ENCODE peak calls at places on chromosomes 6 and 20, in five cellular contexts. M, V, Q, U and G are unnamed samples.

GRCh38 chr20:49957487-49957938 is 21.3 kb downstream of the RNF114 start:
- DNase-seq in M (no peak), V (no peak), Q (peak; percentile 18), U (no peak), G (no peak)

GRCh38 chr20:47989957-47990356 is 204.7 kb upstream of the SULF2 start:
- DNase-seq in M (no peak), V (no peak), Q (no peak), U (no peak), G (no peak)

GRCh38 chr6:39855356-39855995 is 63.3 kb downstream of the DAAM2 start:
- DNase-seq in M (no peak), V (no peak), Q (no peak), U (peak; percentile 22), G (no peak)

GRCh38 chr20:63461364-63461763 is 11.1 kb downstream of the KCNQ2 start:
- DNase-seq in M (no peak), V (peak; percentile 78), Q (peak; percentile 72), U (no peak), G (no peak)

GRCh38 chr20:1524004-1524403 is 32.8 kb upstream of the SIRPB2 start:
- DNase-seq in M (no peak), V (no peak), Q (no peak), U (no peak), G (no peak)

GRCh38 chr6:106658469-106658868 is 29.1 kb downstream of the QRSL1 start:
- DNase-seq in M (no peak), V (no peak), Q (no peak), U (peak; percentile 5), G (no peak)

GRCh38 chr6:127635091-127635490 is 58.1 kb downstream of the C6orf58 start:
- DNase-seq in M (no peak), V (no peak), Q (no peak), U (no peak), G (no peak)

GRCh38 chr6:41967312-41968287 is 26.0 kb upstream of the CCND3 start:
- DNase-seq in M (no peak), V (no peak), Q (no peak), U (peak; percentile 30), G (peak; percentile 66)

GRCh38 chr6:126657556-126658129 is 317.7 kb downstream of the CENPW start:
- DNase-seq in M (no peak), V (peak; percentile 33), Q (no peak), U (peak; percentile 44), G (peak; percentile 51)

GRCh38 chr20:64035066-64035932 is 683 bp upstream of the C20orf204 start:
- DNase-seq in M (no peak), V (no peak), Q (no peak), U (no peak), G (no peak)

GRCh38 chr20:36207602-36208001 is 28.7 kb upstream of the AAR2 start:
- DNase-seq in M (no peak), V (no peak), Q (no peak), U (no peak), G (no peak)

GRCh38 chr6:167226791-167227190 is 64.3 kb upstream of the UNC93A start:
- DNase-seq in M (no peak), V (no peak), Q (no peak), U (no peak), G (no peak)

GRCh38 chr20:22322513-22322912 is 261.9 kb downstream of the FOXA2 start:
- DNase-seq in M (no peak), V (no peak), Q (no peak), U (no peak), G (no peak)

GRCh38 chr6:72535124-72535523 is 86.7 kb upstream of the KCNQ5 start:
- DNase-seq in M (no peak), V (no peak), Q (no peak), U (no peak), G (no peak)

GRCh38 chr6:106939208-106939607 is 35.3 kb downstream of the CD24 start:
- DNase-seq in M (no peak), V (no peak), Q (no peak), U (no peak), G (no peak)

GRCh38 chr20:25565578-25566157 is 19.7 kb downstream of the NINL start:
- DNase-seq in M (no peak), V (no peak), Q (no peak), U (no peak), G (no peak)

GRCh38 chr20:40189621-40190020 is 499.4 kb downstream of the MAFB start:
- DNase-seq in M (no peak), V (no peak), Q (no peak), U (no peak), G (no peak)

GRCh38 chr6:80742481-80742880 is 636.0 kb downstream of the BCKDHB start:
- DNase-seq in M (no peak), V (peak; percentile 38), Q (no peak), U (peak; percentile 25), G (peak; percentile 44)

GRCh38 chr20:61684136-61684535 is 381.5 kb downstream of the TAF4 start:
- DNase-seq in M (no peak), V (no peak), Q (no peak), U (no peak), G (no peak)

GRCh38 chr6:16540804-16541752 is 220.2 kb downstream of the ATXN1 start:
- DNase-seq in M (no peak), V (peak; percentile 8), Q (no peak), U (no peak), G (peak; percentile 26)
- TF ChIP-seq CTCF in M (no peak), V (peak; percentile 13), Q (no peak), U (no peak), G (peak; percentile 6)

GRCh38 chr6:31952140-31952805 is 6.4 kb downstream of the CFB start:
- DNase-seq in M (peak; percentile 61), V (peak; percentile 84), Q (peak; percentile 70), U (peak; percentile 63), G (peak; percentile 65)

GRCh38 chr6:31948306-31948705 is 2.4 kb downstream of the CFB start:
- DNase-seq in M (no peak), V (no peak), Q (no peak), U (no peak), G (no peak)

GRCh38 chr6:31947864-31948263 is 2.0 kb downstream of the CFB start:
- DNase-seq in M (no peak), V (no peak), Q (no peak), U (no peak), G (no peak)

GRCh38 chr6:31948753-31949413 is 3.0 kb downstream of the CFB start:
- DNase-seq in M (no peak), V (no peak), Q (no peak), U (peak; percentile 50), G (peak; percentile 39)

DNA sequence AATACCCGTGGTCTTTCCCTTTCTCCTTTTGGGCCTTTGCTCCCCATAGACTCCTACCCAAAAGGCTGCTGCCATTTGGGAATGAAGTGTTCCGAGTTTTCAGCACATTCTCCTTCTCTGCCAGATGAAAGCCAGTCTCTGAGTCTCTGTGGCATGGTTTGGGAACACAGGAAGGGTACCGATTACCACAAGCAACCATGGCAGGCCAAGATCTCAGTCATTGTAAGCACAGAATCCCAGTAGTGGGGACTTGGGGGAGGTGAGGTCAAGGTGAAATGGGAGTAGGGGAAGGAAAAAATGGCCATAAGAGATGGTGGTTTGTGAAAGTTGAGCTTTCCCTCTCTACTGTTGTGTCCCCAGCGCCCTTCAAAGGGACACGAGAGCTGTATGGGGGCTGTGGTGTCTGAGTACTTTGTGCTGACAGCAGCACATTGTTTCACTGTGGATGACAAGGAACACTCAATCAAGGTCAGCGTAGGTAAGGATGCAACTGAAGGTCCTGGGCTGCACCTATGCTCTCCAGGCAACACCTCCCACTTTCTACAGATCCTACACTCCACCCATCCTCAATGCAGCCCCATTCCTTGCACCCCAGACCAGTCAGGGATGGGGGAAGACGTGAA is 4.1 kb downstream of the CFB start:
- DNase-seq in M (no peak), V (no peak), Q (no peak), U (no peak), G (no peak)
- TF ChIP-seq CTCF in M (no peak), V (no peak), Q (no peak), U (no peak), G (no peak)

GRCh38 chr6:91164105-91164504 is 577.2 kb upstream of the MAP3K7 start:
- DNase-seq in M (no peak), V (no peak), Q (no peak), U (no peak), G (no peak)

GRCh38 chr6:91173651-91174050 is 586.8 kb upstream of the MAP3K7 start:
- DNase-seq in M (no peak), V (no peak), Q (no peak), U (no peak), G (no peak)

GRCh38 chr6:91166271-91166670 is 579.4 kb upstream of the MAP3K7 start:
- DNase-seq in M (no peak), V (no peak), Q (no peak), U (no peak), G (no peak)

GRCh38 chr6:91167846-91168245 is 581.0 kb upstream of the MAP3K7 start:
- DNase-seq in M (no peak), V (no peak), Q (no peak), U (no peak), G (no peak)
- TF ChIP-seq CTCF in M (peak; percentile 56), V (peak; percentile 51), Q (no peak), U (no peak), G (peak; percentile 23)

GRCh38 chr6:154617175-154617574 is 106.7 kb upstream of the CNKSR3 start:
- DNase-seq in M (no peak), V (no peak), Q (no peak), U (peak; percentile 17), G (peak; percentile 71)
- TF ChIP-seq CTCF in M (no peak), V (no peak), Q (no peak), U (no peak), G (no peak)

GRCh38 chr20:19185083-19185482 is 27.4 kb upstream of the SLC24A3 start:
- DNase-seq in M (no peak), V (no peak), Q (no peak), U (no peak), G (no peak)
- TF ChIP-seq CTCF in M (no peak), V (no peak), Q (no peak), U (no peak), G (no peak)